ENCODE peak calls at places on chromosome 6, in eight cellular contexts. One of them, this sample, is unnamed.

GRCh38 chr6:77324851-77325250 is 138.4 kb downstream of the HTR1B start:
- DNase-seq in AML-193: no peak
- DNase-seq in stimulated activated CD4-positive, alpha-beta T cell treated with anti-CD3 and anti-CD28 coated beads, Interleukin-2, amount 100 ng/mL, for 48 hours: no peak
- DNase-seq in HEK293T: no peak
- DNase-seq in GDM1: no peak
- DNase-seq in naive B cell: no peak
- DNase-seq in posterior vena cava: no peak
- DNase-seq in nephron progenitor cell: no peak
- DNase-seq in this sample: no peak

GRCh38 chr6:29617782-29618557 is 15.0 kb downstream of the GABBR1 start:
- DNase-seq in AML-193: no peak
- DNase-seq in stimulated activated CD4-positive, alpha-beta T cell treated with anti-CD3 and anti-CD28 coated beads, Interleukin-2, amount 100 ng/mL, for 48 hours: no peak
- DNase-seq in HEK293T: peak; percentile 43
- DNase-seq in GDM1: no peak
- DNase-seq in naive B cell: no peak
- DNase-seq in posterior vena cava: no peak
- DNase-seq in nephron progenitor cell: no peak
- DNase-seq in this sample: no peak

GRCh38 chr6:110042670-110043296 is 64.7 kb downstream of the GPR6 start:
- DNase-seq in AML-193: no peak
- DNase-seq in stimulated activated CD4-positive, alpha-beta T cell treated with anti-CD3 and anti-CD28 coated beads, Interleukin-2, amount 100 ng/mL, for 48 hours: no peak
- DNase-seq in HEK293T: no peak
- DNase-seq in GDM1: no peak
- DNase-seq in naive B cell: no peak
- DNase-seq in posterior vena cava: no peak
- DNase-seq in nephron progenitor cell: no peak
- DNase-seq in this sample: no peak

GRCh38 chr6:157550114-157550989 is 169.4 kb downstream of the ZDHHC14 start:
- DNase-seq in AML-193: no peak
- DNase-seq in stimulated activated CD4-positive, alpha-beta T cell treated with anti-CD3 and anti-CD28 coated beads, Interleukin-2, amount 100 ng/mL, for 48 hours: peak; percentile 10
- DNase-seq in HEK293T: no peak
- DNase-seq in GDM1: no peak
- DNase-seq in naive B cell: no peak
- DNase-seq in posterior vena cava: no peak
- DNase-seq in nephron progenitor cell: no peak
- DNase-seq in this sample: no peak

GRCh38 chr6:166724576-166724975 is 97.5 kb upstream of the RPS6KA2 start:
- DNase-seq in AML-193: no peak
- DNase-seq in stimulated activated CD4-positive, alpha-beta T cell treated with anti-CD3 and anti-CD28 coated beads, Interleukin-2, amount 100 ng/mL, for 48 hours: no peak
- DNase-seq in HEK293T: no peak
- DNase-seq in GDM1: no peak
- DNase-seq in naive B cell: no peak
- DNase-seq in posterior vena cava: no peak
- DNase-seq in nephron progenitor cell: no peak
- DNase-seq in this sample: no peak

GRCh38 chr6:39228992-39229767 is at the start of gene KCNK5:
- DNase-seq in AML-193: peak; percentile 96
- DNase-seq in stimulated activated CD4-positive, alpha-beta T cell treated with anti-CD3 and anti-CD28 coated beads, Interleukin-2, amount 100 ng/mL, for 48 hours: peak; percentile 85
- DNase-seq in HEK293T: peak; percentile 93
- DNase-seq in GDM1: no peak
- DNase-seq in naive B cell: peak; percentile 41
- DNase-seq in posterior vena cava: peak; percentile 93
- DNase-seq in nephron progenitor cell: peak; percentile 88
- DNase-seq in this sample: peak; percentile 86

GRCh38 chr6:29763491-29764289 is 40.5 kb downstream of the HLA-F start:
- DNase-seq in AML-193: peak; percentile 50
- DNase-seq in stimulated activated CD4-positive, alpha-beta T cell treated with anti-CD3 and anti-CD28 coated beads, Interleukin-2, amount 100 ng/mL, for 48 hours: peak; percentile 10
- DNase-seq in HEK293T: no peak
- DNase-seq in GDM1: no peak
- DNase-seq in naive B cell: no peak
- DNase-seq in posterior vena cava: no peak
- DNase-seq in nephron progenitor cell: no peak
- DNase-seq in this sample: no peak

GRCh38 chr6:112780498-112781096 is 433.5 kb downstream of the RFPL4B start:
- DNase-seq in AML-193: peak; percentile 78
- DNase-seq in stimulated activated CD4-positive, alpha-beta T cell treated with anti-CD3 and anti-CD28 coated beads, Interleukin-2, amount 100 ng/mL, for 48 hours: peak; percentile 12
- DNase-seq in HEK293T: peak; percentile 72
- DNase-seq in GDM1: peak; percentile 11
- DNase-seq in naive B cell: peak; percentile 54
- DNase-seq in posterior vena cava: peak; percentile 81
- DNase-seq in nephron progenitor cell: peak; percentile 82
- DNase-seq in this sample: peak; percentile 60

GRCh38 chr6:118992186-118992795 is 57.3 kb upstream of the MCM9 start:
- DNase-seq in AML-193: no peak
- DNase-seq in stimulated activated CD4-positive, alpha-beta T cell treated with anti-CD3 and anti-CD28 coated beads, Interleukin-2, amount 100 ng/mL, for 48 hours: no peak
- DNase-seq in HEK293T: no peak
- DNase-seq in GDM1: no peak
- DNase-seq in naive B cell: no peak
- DNase-seq in posterior vena cava: no peak
- DNase-seq in nephron progenitor cell: no peak
- DNase-seq in this sample: no peak

GRCh38 chr6:144349690-144350132 is 64.6 kb downstream of the UTRN start:
- DNase-seq in AML-193: peak; percentile 49
- DNase-seq in stimulated activated CD4-positive, alpha-beta T cell treated with anti-CD3 and anti-CD28 coated beads, Interleukin-2, amount 100 ng/mL, for 48 hours: no peak
- DNase-seq in HEK293T: no peak
- DNase-seq in GDM1: peak; percentile 20
- DNase-seq in naive B cell: no peak
- DNase-seq in posterior vena cava: no peak
- DNase-seq in nephron progenitor cell: no peak
- DNase-seq in this sample: no peak

GRCh38 chr6:161169690-161170089 is 104.2 kb downstream of the AGPAT4 start:
- DNase-seq in AML-193: no peak
- DNase-seq in stimulated activated CD4-positive, alpha-beta T cell treated with anti-CD3 and anti-CD28 coated beads, Interleukin-2, amount 100 ng/mL, for 48 hours: no peak
- DNase-seq in HEK293T: no peak
- DNase-seq in GDM1: no peak
- DNase-seq in naive B cell: no peak
- DNase-seq in posterior vena cava: no peak
- DNase-seq in nephron progenitor cell: no peak
- DNase-seq in this sample: no peak

GRCh38 chr6:84182001-84182400 is 45.4 kb downstream of the CEP162 start:
- DNase-seq in AML-193: no peak
- DNase-seq in stimulated activated CD4-positive, alpha-beta T cell treated with anti-CD3 and anti-CD28 coated beads, Interleukin-2, amount 100 ng/mL, for 48 hours: no peak
- DNase-seq in HEK293T: no peak
- DNase-seq in GDM1: no peak
- DNase-seq in naive B cell: no peak
- DNase-seq in posterior vena cava: no peak
- DNase-seq in nephron progenitor cell: no peak
- DNase-seq in this sample: no peak

This sample was measured in iPS DF 6.9.